ENCODE peak calls at places on chromosome 18, in ten cellular contexts. S is fibroblast of the aortic adventitia; Q is tibial nerve; Z is foreskin fibroblast; F is CD8-positive, alpha-beta T cell; B is coronary artery; O is ovary; I is kidney; N is cardiac muscle cell; D is fibroblast of lung. C is an unnamed sample.

GRCh38 chr18:78323453-78324230 is 656.0 kb upstream of the SALL3 start:
- DNase-seq in S (no peak), Q (no peak), Z (no peak), F (no peak), B (no peak), O (no peak), I (no peak), N (no peak), D (no peak), C (no peak)

GRCh38 chr18:66548747-66549146 is 55.1 kb downstream of the CDH19 start:
- DNase-seq in S (no peak), Q (no peak), Z (no peak), F (no peak), B (no peak), O (no peak), I (no peak), N (peak; percentile 2), D (no peak), C (no peak)

GRCh38 chr18:66655407-66655806 is 51.5 kb upstream of the CDH19 start:
- DNase-seq in S (no peak), Q (no peak), Z (no peak), F (no peak), B (no peak), O (no peak), I (no peak), N (no peak), D (no peak), C (no peak)

GRCh38 chr18:36572135-36572856 is 256.5 kb downstream of the TPGS2 start:
- DNase-seq in S (peak; percentile 78), Q (peak; percentile 27), Z (no peak), F (no peak), B (peak; percentile 60), O (peak; percentile 60), I (no peak), N (peak; percentile 80), D (peak; percentile 58), C (peak; percentile 60)

GRCh38 chr18:5073026-5073944 is 123.8 kb downstream of the AKAIN1 start:
- DNase-seq in S (peak; percentile 10), Q (no peak), Z (no peak), F (no peak), B (no peak), O (no peak), I (no peak), N (peak; percentile 14), D (peak; percentile 17), C (peak; percentile 2)

GRCh38 chr18:9095297-9096012 is 7.0 kb upstream of the NDUFV2 start:
- DNase-seq in S (peak; percentile 61), Q (no peak), Z (no peak), F (peak; percentile 57), B (no peak), O (no peak), I (no peak), N (peak; percentile 57), D (peak; percentile 43), C (peak; percentile 29)

GRCh38 chr18:11897781-11898180 is 10.3 kb downstream of the MPPE1 start:
- DNase-seq in S (no peak), Q (no peak), Z (no peak), F (no peak), B (no peak), O (no peak), I (no peak), N (no peak), D (no peak), C (no peak)

GRCh38 chr18:44130365-44130942 is 550.2 kb upstream of the SETBP1 start:
- DNase-seq in S (peak; percentile 50), Q (no peak), Z (peak; percentile 14), F (no peak), B (no peak), O (no peak), I (no peak), N (peak; percentile 59), D (peak; percentile 31), C (peak; percentile 57)

GRCh38 chr18:28189400-28190239 is 12.7 kb upstream of the CDH2 start:
- DNase-seq in S (peak; percentile 84), Q (no peak), Z (peak; percentile 60), F (no peak), B (no peak), O (no peak), I (no peak), N (peak; percentile 88), D (peak; percentile 75), C (peak; percentile 79)

GRCh38 chr18:46621111-46621766 is 35.8 kb downstream of the LOXHD1 start:
- DNase-seq in S (no peak), Q (no peak), Z (no peak), F (peak; percentile 26), B (peak; percentile 26), O (no peak), I (no peak), N (no peak), D (no peak), C (no peak)

GRCh38 chr18:12420831-12421421 is 13.2 kb downstream of the PRELID3A start:
- DNase-seq in S (no peak), Q (no peak), Z (no peak), F (no peak), B (no peak), O (peak; percentile 64), I (no peak), N (no peak), D (no peak), C (no peak)

DNA sequence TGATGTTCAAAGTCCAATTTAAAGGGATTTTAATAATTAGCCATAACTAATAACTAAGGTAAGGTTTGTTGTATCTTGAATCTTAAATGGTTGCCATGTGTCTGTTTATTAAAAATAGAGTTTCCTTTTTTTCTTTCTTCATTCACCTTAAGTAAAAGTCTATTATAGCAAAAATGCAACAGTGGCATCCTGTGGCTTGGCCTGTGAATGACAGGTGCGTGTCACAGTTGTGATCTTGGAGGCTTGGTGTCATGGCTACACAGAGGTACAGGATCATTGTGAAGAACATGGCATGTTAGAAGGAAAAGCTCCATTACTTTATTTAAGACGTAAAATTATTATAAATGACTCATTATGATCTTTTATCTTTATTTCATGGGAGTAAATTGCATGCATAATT is 246.1 kb downstream of the BCL2 start:
- DNase-seq in S (no peak), Q (no peak), Z (no peak), F (no peak), B (no peak), O (no peak), I (no peak), N (no peak), D (no peak), C (no peak)
- H3K4me3 ChIP-seq in S (no peak overlapping the region), Q (no peak overlapping the region), Z (no peak overlapping the region), F (no peak overlapping the region), B (no peak overlapping the region), O (no peak overlapping the region), I (no peak overlapping the region), N (no peak overlapping the region), D (no peak overlapping the region), C (no peak overlapping the region)

GRCh38 chr18:23063502-23063901 is 71.8 kb upstream of the CABLES1 start:
- DNase-seq in S (no peak), Q (no peak), Z (no peak), F (no peak), B (no peak), O (no peak), I (no peak), N (no peak), D (no peak), C (no peak)

GRCh38 chr18:23065234-23065806 is 70.0 kb upstream of the CABLES1 start:
- DNase-seq in S (no peak), Q (no peak), Z (no peak), F (no peak), B (no peak), O (no peak), I (no peak), N (no peak), D (no peak), C (no peak)

GRCh38 chr18:23066504-23067039 is 68.7 kb upstream of the CABLES1 start:
- DNase-seq in S (no peak), Q (no peak), Z (no peak), F (no peak), B (no peak), O (no peak), I (no peak), N (no peak), D (no peak), C (no peak)

GRCh38 chr18:23067236-23067635 is 68.0 kb upstream of the CABLES1 start:
- DNase-seq in S (no peak), Q (no peak), Z (peak; percentile 35), F (no peak), B (no peak), O (no peak), I (no peak), N (no peak), D (peak; percentile 23), C (no peak)

DNA sequence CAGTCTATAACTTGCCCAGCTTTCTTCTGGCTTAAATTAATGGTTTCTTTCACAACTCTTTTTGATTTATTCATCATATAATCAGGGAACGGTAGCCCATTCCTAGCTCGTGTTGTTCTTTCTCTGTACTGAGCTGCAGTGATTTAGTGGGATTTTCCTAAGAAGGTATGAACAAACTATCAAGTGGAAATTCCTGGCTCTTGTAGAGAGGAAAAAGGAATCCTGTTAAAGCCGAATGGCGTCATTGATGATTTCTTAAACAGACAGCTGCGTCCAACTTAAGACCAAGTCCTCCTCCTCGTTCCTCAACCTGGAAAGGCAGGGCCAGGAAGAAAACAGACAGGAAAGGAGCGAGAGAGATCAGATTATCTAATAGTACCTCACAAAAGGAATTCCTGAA is 69.2 kb upstream of the CABLES1 start:
- DNase-seq in S (no peak), Q (no peak), Z (no peak), F (no peak), B (no peak), O (no peak), I (no peak), N (no peak), D (no peak), C (no peak)
- H3K4me3 ChIP-seq in S (no peak overlapping the region), Q (no peak overlapping the region), Z (no peak overlapping the region), F (no peak overlapping the region), B (no peak overlapping the region), O (no peak overlapping the region), I (no peak overlapping the region), N (no peak overlapping the region), D (no peak overlapping the region), C (no peak overlapping the region)

GRCh38 chr18:58965291-58965929 is 100.7 kb downstream of the ZNF532 start:
- DNase-seq in S (no peak), Q (no peak), Z (no peak), F (no peak), B (no peak), O (no peak), I (no peak), N (no peak), D (no peak), C (no peak)
- H3K4me3 ChIP-seq in S (no peak overlapping the region), Q (no peak overlapping the region), Z (no peak overlapping the region), F (no peak overlapping the region), B (peak overlapping the region; percentile 19), O (no peak overlapping the region), I (no peak overlapping the region), N (no peak overlapping the region), D (no peak overlapping the region), C (no peak overlapping the region)

DNA sequence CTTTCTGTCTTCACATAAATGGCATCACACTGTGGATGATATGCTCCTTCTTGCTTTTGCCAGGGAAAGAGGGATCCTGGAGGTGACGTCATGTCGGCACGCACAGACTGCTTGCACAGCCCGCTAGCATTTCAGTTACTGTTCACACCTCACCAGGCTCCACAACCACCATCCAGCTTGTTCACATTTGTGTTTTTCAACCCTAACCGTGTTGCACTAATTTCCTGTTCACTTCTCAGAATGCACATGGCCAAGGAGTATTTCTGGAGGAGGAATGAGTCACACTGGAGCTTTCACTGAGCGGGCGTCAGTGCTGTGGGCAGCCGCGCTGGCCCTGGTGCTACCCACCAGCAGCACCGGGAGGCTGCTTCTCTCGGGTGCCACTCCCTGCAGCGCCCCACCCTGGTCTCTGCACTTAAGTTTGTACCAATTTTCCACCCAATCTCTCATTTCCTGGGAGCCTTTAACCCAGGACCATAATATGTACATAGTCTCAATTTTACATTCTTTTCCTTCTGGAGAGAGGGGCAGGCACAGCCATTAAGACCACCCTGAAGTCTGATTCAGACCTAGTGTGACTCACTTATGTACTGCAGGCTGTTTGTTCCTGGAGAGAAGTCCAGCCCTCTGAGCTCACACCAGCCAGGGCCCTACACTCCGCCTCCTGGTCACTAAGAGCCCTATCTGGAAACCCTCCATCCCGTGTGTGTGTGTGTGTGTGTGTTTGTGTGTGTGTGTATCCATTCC is 65.1 kb downstream of the MBP start:
- DNase-seq in S (peak; percentile 92), Q (no peak), Z (peak; percentile 88), F (peak; percentile 74), B (no peak), O (peak; percentile 73), I (no peak), N (peak; percentile 92), D (peak; percentile 96), C (peak; percentile 97)
- H3K4me3 ChIP-seq in S (no peak overlapping the region), Q (no peak overlapping the region), Z (no peak overlapping the region), F (no peak overlapping the region), B (peak overlapping the region; percentile 13), O (no peak overlapping the region), I (no peak overlapping the region), N (no peak overlapping the region), D (no peak overlapping the region), C (peak overlapping the region; percentile 24)